ENCODE peak calls at places on chromosomes 6 and 20, in ten cellular contexts. One of them, this sample, is unnamed.

GRCh38 chr6:34298941-34299340 is 50.1 kb upstream of the SMIM29 start:
- DNase-seq in HCT116: no peak
- DNase-seq in lower leg skin: no peak
- DNase-seq in prostate gland: no peak
- DNase-seq in A549: no peak
- DNase-seq in H54: no peak
- DNase-seq in gastrocnemius medialis: no peak
- DNase-seq in IMR-90: no peak
- DNase-seq in sigmoid colon: no peak
- DNase-seq in GM12892: no peak
- DNase-seq in this sample: no peak

GRCh38 chr6:87322304-87323212 is at the start of gene SMIM8:
- DNase-seq in prostate gland: peak
- DNase-seq in gastrocnemius medialis: peak
- DNase-seq in lower leg skin: peak
- DNase-seq in IMR-90: peak
- DNase-seq in GM12892: peak
- DNase-seq in sigmoid colon: peak
- DNase-seq in A549: peak
- DNase-seq in HCT116: peak
- DNase-seq in H54: peak
- DNase-seq in this sample: no peak

GRCh38 chr6:112183271-112183671 is 71.1 kb downstream of the LAMA4 start:
- DNase-seq in gastrocnemius medialis: no peak
- DNase-seq in A549: no peak
- DNase-seq in sigmoid colon: no peak
- DNase-seq in prostate gland: no peak
- DNase-seq in IMR-90: peak
- DNase-seq in H54: no peak
- DNase-seq in lower leg skin: no peak
- DNase-seq in GM12892: no peak
- DNase-seq in HCT116: no peak
- DNase-seq in this sample: no peak

GRCh38 chr6:90123796-90124195 is 172.8 kb downstream of the BACH2 start:
- DNase-seq in GM12892: no peak
- DNase-seq in IMR-90: peak
- DNase-seq in prostate gland: no peak
- DNase-seq in lower leg skin: no peak
- DNase-seq in gastrocnemius medialis: no peak
- DNase-seq in HCT116: no peak
- DNase-seq in H54: no peak
- DNase-seq in sigmoid colon: no peak
- DNase-seq in A549: no peak
- DNase-seq in this sample: no peak

GRCh38 chr20:1702288-1702687 is 44.7 kb upstream of the SIRPG start:
- DNase-seq in HCT116: no peak
- DNase-seq in sigmoid colon: no peak
- DNase-seq in GM12892: no peak
- DNase-seq in lower leg skin: no peak
- DNase-seq in A549: no peak
- DNase-seq in prostate gland: no peak
- DNase-seq in IMR-90: no peak
- DNase-seq in H54: no peak
- DNase-seq in gastrocnemius medialis: no peak
- DNase-seq in this sample: no peak

GRCh38 chr6:128963561-128963960 is 80.6 kb downstream of the LAMA2 start:
- DNase-seq in HCT116: no peak
- DNase-seq in lower leg skin: no peak
- DNase-seq in A549: no peak
- DNase-seq in GM12892: no peak
- DNase-seq in H54: no peak
- DNase-seq in prostate gland: no peak
- DNase-seq in gastrocnemius medialis: no peak
- DNase-seq in sigmoid colon: no peak
- DNase-seq in IMR-90: peak
- DNase-seq in this sample: no peak

GRCh38 chr20:38272961-38273360 is 12.4 kb upstream of the KIAA1755 start:
- DNase-seq in H54: no peak
- DNase-seq in sigmoid colon: peak
- DNase-seq in A549: no peak
- DNase-seq in IMR-90: peak
- DNase-seq in prostate gland: no peak
- DNase-seq in lower leg skin: peak
- DNase-seq in gastrocnemius medialis: no peak
- DNase-seq in GM12892: no peak
- DNase-seq in HCT116: no peak
- DNase-seq in this sample: no peak

GRCh38 chr6:140571139-140571538 is 1196.7 kb upstream of the CITED2 start:
- DNase-seq in IMR-90: peak
- DNase-seq in H54: no peak
- DNase-seq in prostate gland: no peak
- DNase-seq in gastrocnemius medialis: no peak
- DNase-seq in HCT116: no peak
- DNase-seq in lower leg skin: no peak
- DNase-seq in GM12892: no peak
- DNase-seq in sigmoid colon: no peak
- DNase-seq in A549: no peak
- DNase-seq in this sample: no peak

GRCh38 chr6:64250126-64250525 is 614.5 kb downstream of the PHF3 start:
- DNase-seq in prostate gland: no peak
- DNase-seq in IMR-90: peak
- DNase-seq in gastrocnemius medialis: no peak
- DNase-seq in H54: no peak
- DNase-seq in GM12892: no peak
- DNase-seq in A549: no peak
- DNase-seq in sigmoid colon: no peak
- DNase-seq in HCT116: no peak
- DNase-seq in lower leg skin: no peak
- DNase-seq in this sample: no peak

GRCh38 chr6:129744201-129744879 is 34.4 kb upstream of the ARHGAP18 start:
- DNase-seq in IMR-90: peak
- DNase-seq in HCT116: peak
- DNase-seq in sigmoid colon: peak
- DNase-seq in GM12892: no peak
- DNase-seq in gastrocnemius medialis: peak
- DNase-seq in A549: peak
- DNase-seq in lower leg skin: no peak
- DNase-seq in prostate gland: no peak
- DNase-seq in H54: peak
- DNase-seq in this sample: no peak

DNA sequence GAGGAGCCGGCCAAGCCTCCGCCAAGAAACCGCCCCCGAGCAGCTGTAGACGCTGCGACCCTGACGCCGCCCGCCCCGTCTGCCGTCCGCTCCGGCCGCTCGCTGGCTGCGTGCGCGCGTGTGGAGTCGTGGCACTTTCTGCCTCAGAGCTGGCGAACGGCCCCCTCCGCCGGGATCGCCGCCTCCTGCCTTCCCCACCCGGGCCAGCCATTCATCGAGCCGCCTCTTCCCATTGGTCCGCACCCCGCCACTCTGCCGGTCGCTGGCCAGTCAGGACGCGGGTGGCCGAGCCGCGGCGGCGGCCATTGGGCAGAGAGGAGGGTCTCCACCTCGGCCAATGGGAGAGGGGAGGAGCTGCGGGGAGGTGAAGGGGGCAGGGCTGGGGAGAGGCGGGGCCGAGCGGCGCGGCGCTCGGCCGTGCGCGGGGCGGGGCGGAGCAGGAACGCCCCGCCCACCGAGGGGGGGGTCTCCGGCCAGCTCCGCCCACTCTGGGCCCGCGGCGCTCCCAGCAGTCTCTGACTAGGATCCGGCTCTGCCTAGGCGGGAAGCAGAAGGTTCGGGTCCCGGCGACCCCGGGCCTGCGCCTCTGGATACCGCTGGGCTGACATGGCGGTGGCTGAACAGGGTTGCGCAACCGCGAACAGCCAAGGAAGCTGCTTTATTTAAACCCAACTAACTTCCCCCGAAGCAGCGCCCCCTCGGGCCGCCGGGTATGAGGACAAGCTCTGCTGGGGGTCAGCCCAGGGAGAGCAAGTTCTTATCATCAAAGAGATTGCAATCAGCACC is at the start of gene RRBP1:
- DNase-seq in sigmoid colon: peak
- DNase-seq in GM12892: peak
- DNase-seq in H54: peak
- DNase-seq in prostate gland: peak
- DNase-seq in IMR-90: peak
- DNase-seq in A549: peak
- DNase-seq in gastrocnemius medialis: peak
- DNase-seq in HCT116: peak
- DNase-seq in lower leg skin: peak
- DNase-seq in this sample: peak
- TF ChIP-seq POLR2A in sigmoid colon: peak
- TF ChIP-seq POLR2A in GM12892: peak
- TF ChIP-seq POLR2A in H54: peak
- TF ChIP-seq POLR2A in prostate gland: peak
- TF ChIP-seq POLR2A in IMR-90: peak
- TF ChIP-seq POLR2A in A549: peak
- TF ChIP-seq POLR2A in gastrocnemius medialis: peak
- TF ChIP-seq POLR2A in HCT116: peak
- TF ChIP-seq POLR2A in lower leg skin: no peak
- TF ChIP-seq POLR2A in this sample: no peak

DNA sequence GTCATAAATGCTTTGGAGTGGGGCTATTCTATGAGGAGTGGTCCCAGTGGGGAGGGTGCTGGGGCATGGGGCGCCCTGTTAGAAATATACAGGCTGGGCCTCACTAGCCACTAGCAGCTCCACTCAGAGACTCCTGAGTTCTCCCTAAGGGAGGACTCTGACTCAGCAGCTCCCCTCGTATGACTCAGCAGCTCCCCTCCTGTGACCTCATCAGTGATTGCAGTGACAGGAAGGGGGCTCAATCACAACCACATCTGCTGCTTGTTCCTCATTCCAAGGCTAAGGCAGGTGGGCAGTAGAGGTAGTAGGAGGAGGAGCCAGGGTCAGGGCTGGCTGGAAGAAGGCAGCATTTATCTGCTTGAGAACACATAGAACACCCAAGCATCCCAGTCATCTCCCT is 73.7 kb downstream of the PRND start:
- DNase-seq in gastrocnemius medialis: no peak
- DNase-seq in A549: peak
- DNase-seq in sigmoid colon: no peak
- DNase-seq in GM12892: no peak
- DNase-seq in H54: peak
- DNase-seq in prostate gland: no peak
- DNase-seq in IMR-90: peak
- DNase-seq in HCT116: peak
- DNase-seq in lower leg skin: no peak
- DNase-seq in this sample: no peak
- TF ChIP-seq POLR2A in gastrocnemius medialis: no peak
- TF ChIP-seq POLR2A in A549: no peak
- TF ChIP-seq POLR2A in sigmoid colon: no peak
- TF ChIP-seq POLR2A in GM12892: no peak
- TF ChIP-seq POLR2A in H54: no peak
- TF ChIP-seq POLR2A in prostate gland: no peak
- TF ChIP-seq POLR2A in IMR-90: no peak
- TF ChIP-seq POLR2A in HCT116: no peak
- TF ChIP-seq POLR2A in lower leg skin: no peak
- TF ChIP-seq POLR2A in this sample: no peak

DNA sequence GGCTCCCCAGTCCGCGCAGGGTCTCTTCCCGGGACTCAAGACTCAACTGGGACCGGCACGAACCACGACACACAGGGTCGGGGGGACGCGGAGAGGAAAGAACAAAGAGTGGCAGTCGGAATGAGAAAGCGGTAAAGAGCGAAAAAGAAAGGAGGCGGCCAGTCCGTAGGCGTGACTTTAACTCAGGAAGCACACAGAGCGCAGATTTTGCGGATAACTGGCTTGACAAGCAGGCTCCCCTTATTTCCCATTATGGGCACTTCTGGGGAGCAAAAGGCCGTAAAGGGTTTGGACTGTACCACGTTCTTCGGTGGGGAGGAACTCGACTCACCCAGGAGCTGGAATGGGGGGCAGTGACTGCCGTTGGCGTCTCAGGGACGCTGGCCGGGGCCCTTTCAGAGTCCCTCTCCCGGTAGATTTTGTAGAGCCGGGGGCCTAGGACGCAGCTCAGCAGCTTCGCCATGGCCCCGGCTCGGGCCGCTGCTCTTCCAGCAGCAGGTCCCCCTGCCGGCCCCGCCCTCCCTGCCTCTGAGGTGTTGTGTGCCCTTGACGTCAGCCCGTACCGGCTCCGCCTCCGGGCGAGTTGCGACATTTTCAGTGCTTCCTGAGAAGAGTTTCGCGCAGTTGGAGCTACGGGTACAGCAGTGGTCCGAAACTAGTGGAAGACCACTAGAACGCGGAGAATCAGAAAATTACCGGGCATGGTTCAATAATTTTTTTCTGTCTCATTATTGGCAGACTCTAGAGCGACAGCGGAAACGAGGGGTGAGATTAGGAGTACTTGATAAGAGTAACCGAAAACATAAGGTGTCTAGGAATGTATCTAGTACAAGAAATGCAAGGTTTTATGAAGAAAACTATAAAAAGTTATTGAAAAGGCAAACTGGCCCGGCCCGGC is at the start of gene ABHD16A:
- DNase-seq in prostate gland: peak
- DNase-seq in HCT116: peak
- DNase-seq in gastrocnemius medialis: peak
- DNase-seq in lower leg skin: peak
- DNase-seq in GM12892: peak
- DNase-seq in sigmoid colon: peak
- DNase-seq in A549: peak
- DNase-seq in IMR-90: peak
- DNase-seq in H54: peak
- DNase-seq in this sample: peak
- TF ChIP-seq POLR2A in prostate gland: peak
- TF ChIP-seq POLR2A in HCT116: peak
- TF ChIP-seq POLR2A in gastrocnemius medialis: peak
- TF ChIP-seq POLR2A in lower leg skin: no peak
- TF ChIP-seq POLR2A in GM12892: peak
- TF ChIP-seq POLR2A in sigmoid colon: peak
- TF ChIP-seq POLR2A in A549: peak
- TF ChIP-seq POLR2A in IMR-90: peak
- TF ChIP-seq POLR2A in H54: peak
- TF ChIP-seq POLR2A in this sample: peak

DNA sequence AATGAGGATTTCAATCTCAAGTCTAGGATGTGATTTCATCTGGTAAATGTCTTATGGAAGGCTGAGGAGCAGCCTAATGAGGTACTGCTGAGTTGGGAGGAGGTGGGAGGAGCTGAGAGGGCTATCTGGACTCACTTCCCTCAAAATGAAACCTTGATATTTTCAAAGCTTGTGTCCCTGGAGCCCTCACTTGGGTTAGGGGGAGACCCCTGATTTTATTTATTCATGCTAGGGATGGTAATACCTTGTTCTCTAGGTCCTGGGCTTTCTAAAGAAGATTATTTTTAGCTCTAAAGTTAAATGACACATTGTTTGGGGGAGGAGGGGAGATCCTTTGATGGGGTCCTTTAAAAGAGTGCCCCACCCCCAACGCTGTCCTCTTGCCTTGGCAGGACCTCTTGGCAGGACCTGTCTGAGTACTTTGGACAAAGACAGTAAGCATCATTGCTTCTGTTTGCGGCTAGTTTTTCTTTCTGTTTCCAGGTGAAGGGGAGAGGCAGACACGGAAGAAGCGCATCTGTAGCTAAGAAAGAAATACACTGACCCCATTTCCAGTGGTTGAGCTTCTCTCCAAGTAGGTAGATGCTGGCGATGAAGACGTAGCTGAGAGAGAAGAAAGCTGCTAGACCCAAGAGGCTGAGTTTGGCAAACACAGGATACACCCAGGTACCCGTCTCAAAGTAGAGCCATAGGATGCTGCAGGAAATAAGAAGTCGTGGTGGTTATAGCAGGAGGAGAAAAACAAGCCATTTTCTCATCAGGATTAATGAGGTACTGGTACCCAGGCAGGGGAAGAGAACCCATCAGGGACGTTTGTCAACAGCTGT is 55.6 kb downstream of the ADTRP start:
- DNase-seq in IMR-90: no peak
- DNase-seq in A549: no peak
- DNase-seq in lower leg skin: no peak
- DNase-seq in sigmoid colon: no peak
- DNase-seq in HCT116: no peak
- DNase-seq in GM12892: no peak
- DNase-seq in prostate gland: no peak
- DNase-seq in H54: no peak
- DNase-seq in gastrocnemius medialis: no peak
- DNase-seq in this sample: no peak
- TF ChIP-seq POLR2A in IMR-90: no peak
- TF ChIP-seq POLR2A in A549: no peak
- TF ChIP-seq POLR2A in lower leg skin: no peak
- TF ChIP-seq POLR2A in sigmoid colon: no peak
- TF ChIP-seq POLR2A in HCT116: no peak
- TF ChIP-seq POLR2A in GM12892: peak
- TF ChIP-seq POLR2A in prostate gland: no peak
- TF ChIP-seq POLR2A in H54: no peak
- TF ChIP-seq POLR2A in gastrocnemius medialis: no peak
- TF ChIP-seq POLR2A in this sample: no peak